ENCODE peak calls at places on chromosomes 1 and 21, in four cellular contexts. R is mammary epithelial cell, E is cardiac fibroblast, S is mesendoderm. N is an unnamed sample.

GRCh38 chr1:240244968-240245628 is 153.4 kb downstream of the FMN2 start:
- DNase-seq in R (no peak), E (peak), S (no peak), N (peak)

GRCh38 chr1:73886721-73887120 is 311.3 kb downstream of the LRRIQ3 start:
- DNase-seq in R (no peak), E (no peak), S (no peak), N (no peak)

GRCh38 chr1:33624991-33625870 is 152.8 kb downstream of the ZSCAN20 start:
- DNase-seq in R (no peak), E (no peak), S (peak), N (no peak)

GRCh38 chr1:24897263-24898151 is 32.6 kb downstream of the RUNX3 start:
- DNase-seq in R (no peak), E (no peak), S (no peak), N (no peak)

GRCh38 chr1:233289676-233290075 is 5.8 kb downstream of the PCNX2 start:
- DNase-seq in R (no peak), E (no peak), S (no peak), N (no peak)

GRCh38 chr1:11531314-11531870 is 52.4 kb downstream of the DISP3 start:
- DNase-seq in R (peak), E (no peak), S (peak), N (peak)

GRCh38 chr1:234188454-234188792 is 184.8 kb upstream of the COA6 start:
- DNase-seq in R (peak), E (no peak), S (peak), N (peak)

GRCh38 chr1:99475991-99476532 is 169.9 kb upstream of the PALMD start:
- DNase-seq in R (no peak), E (no peak), S (no peak), N (no peak)

GRCh38 chr1:47106792-47107191 is 30.4 kb upstream of the CYP4A22 start:
- DNase-seq in R (no peak), E (no peak), S (no peak), N (no peak)

GRCh38 chr1:178417858-178418257 is 78.9 kb downstream of the CLEC20A start:
- DNase-seq in R (peak), E (peak), S (no peak), N (peak)

GRCh38 chr21:35737899-35738341 is 322.4 kb downstream of the SETD4 start:
- DNase-seq in R (no peak), E (peak), S (no peak), N (no peak)

GRCh38 chr1:210448293-210448892 is 119.7 kb downstream of the HHAT start:
- DNase-seq in R (peak), E (peak), S (peak), N (peak)

GRCh38 chr1:235366286-235366685 is 941 bp upstream of the TBCE start:
- DNase-seq in R (peak), E (no peak), S (peak), N (no peak)

GRCh38 chr1:180953791-180954721 is 41.4 kb downstream of the KIAA1614 start:
- DNase-seq in R (no peak), E (peak), S (no peak), N (peak)
- H3K4me3 ChIP-seq in R (no peak), E (peak), S (no peak), N (peak)

GRCh38 chr1:27935721-27936120 is 921 bp downstream of the SMPDL3B start:
- DNase-seq in R (no peak), E (no peak), S (no peak), N (no peak)
- H3K4me3 ChIP-seq in R (peak), E (no peak), S (no peak), N (no peak)

GRCh38 chr21:45406801-45407628 is 2.0 kb downstream of the COL18A1 start:
- DNase-seq in R (no peak), E (peak), S (peak), N (no peak)
- H3K4me3 ChIP-seq in R (no peak), E (peak), S (no peak), N (no peak)

DNA sequence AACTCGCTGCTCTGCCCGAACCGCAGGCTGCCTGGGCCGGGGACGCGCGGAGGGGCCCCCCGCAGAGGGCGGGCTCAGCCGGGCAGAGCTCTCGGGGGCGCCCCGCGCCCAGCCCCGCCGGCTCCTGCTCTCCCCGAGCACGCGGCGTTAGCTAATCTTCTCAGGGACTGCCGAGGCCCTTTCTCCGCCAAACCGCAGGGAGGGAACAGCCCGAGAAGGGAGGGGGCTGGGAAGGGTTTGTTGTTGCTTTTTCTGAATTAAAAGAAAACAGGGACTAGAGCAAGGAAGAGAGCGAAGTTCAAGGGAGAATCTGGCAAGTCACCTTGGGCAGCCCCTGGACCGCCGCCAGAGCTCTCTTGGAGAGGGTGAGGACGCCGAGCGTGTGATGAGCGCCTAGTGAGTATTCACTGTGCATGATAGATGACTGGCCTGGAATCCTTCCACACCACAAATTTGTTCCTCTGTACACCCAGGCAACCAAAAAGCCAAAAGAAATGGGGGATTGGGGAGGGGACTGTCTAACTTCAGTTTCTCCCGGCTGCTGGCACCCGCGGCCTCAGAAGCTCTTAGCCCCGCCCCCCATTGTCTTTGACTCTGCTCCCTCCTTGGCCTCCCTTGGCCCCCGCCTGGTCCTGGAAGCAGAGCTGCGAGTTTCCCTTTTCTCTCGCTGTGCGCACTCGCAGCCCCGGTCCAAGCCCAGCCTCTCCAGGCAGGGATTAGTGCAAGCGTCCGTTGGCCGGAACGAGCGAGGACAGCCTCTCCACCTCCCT is 19.7 kb upstream of the LMX1A start:
- DNase-seq in R (peak), E (peak), S (peak), N (peak)
- H3K4me3 ChIP-seq in R (peak), E (peak), S (peak), N (no peak)

DNA sequence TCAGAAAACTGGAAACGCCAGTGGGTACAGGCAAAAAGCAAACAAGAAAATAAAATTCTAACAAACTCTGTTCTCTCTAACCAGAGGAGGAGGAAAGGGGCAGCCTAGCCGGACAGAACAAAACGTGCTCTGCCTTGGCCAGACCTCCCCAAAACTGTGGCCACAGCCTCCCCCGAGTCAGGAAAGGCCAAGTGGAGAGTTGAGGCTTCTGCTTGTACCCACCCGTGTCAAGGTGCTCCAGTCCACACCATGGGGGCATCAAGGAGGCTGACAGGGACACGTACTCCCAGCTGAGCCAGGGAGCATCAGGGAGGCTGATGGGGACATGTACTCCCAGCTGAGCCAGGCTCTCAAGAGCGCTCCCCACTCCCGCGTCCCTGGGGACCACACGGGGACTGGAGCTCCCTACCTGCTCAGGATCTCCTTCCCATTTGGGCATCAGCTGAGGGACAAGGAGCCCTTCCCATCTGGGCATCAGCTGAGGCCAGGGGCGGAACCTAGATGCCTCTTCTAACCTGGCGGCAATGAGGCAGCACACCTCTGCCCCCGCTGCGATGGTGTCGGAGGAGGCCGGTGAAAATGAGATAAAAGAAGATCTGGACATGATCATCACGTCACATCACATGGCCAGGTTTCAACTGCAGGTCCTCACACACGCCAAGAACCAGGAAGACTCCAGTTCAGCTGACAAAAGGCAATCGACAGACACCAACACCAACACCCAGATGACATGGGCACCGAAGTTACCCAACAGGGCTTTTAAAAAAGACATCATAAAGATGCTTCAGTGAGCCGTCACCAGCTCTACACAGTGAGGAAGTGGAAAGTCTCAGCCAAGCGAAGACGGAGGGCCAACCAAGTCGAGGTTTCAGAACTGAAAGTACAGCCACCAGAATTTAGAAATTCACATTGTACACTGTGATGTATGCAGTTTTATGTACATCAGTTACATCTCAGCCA is 154.6 kb upstream of the COL6A1 start:
- DNase-seq in R (no peak), E (no peak), S (no peak), N (no peak)
- H3K4me3 ChIP-seq in R (no peak), E (no peak), S (no peak), N (no peak)

GRCh38 chr1:31727849-31728248 is 24.0 kb upstream of the COL16A1 start:
- DNase-seq in R (no peak), E (no peak), S (no peak), N (no peak)
- H3K4me3 ChIP-seq in R (no peak), E (no peak), S (no peak), N (no peak)

GRCh38 chr1:226880372-226881287 is 10.2 kb downstream of the PSEN2 start:
- DNase-seq in R (no peak), E (no peak), S (no peak), N (no peak)
- H3K4me3 ChIP-seq in R (no peak), E (no peak), S (no peak), N (no peak)

N was measured in epithelial cell of esophagus.